ENCODE peak calls at places on chromosomes 7 and 10, in seven cellular contexts. One of them, this sample, is unnamed.
A peak's percentile ranks its signal among the peaks of the same experiment; 100 is the strongest.

GRCh38 chr10:35912615-35913170 is 270.6 kb upstream of the FZD8 start:
- DNase-seq in naive thymus-derived CD4-positive, alpha-beta T cell: no peak
- DNase-seq in HL-60: no peak
- DNase-seq in fibroblast of villous mesenchyme: peak; percentile 90
- DNase-seq in heart left ventricle: no peak
- DNase-seq in Jurkat, Clone E6-1: no peak
- DNase-seq in astrocyte of the spinal cord: peak; percentile 35
- DNase-seq in this sample: no peak

GRCh38 chr7:55112056-55112455 is 93.2 kb downstream of the EGFR start:
- DNase-seq in naive thymus-derived CD4-positive, alpha-beta T cell: no peak
- DNase-seq in astrocyte of the spinal cord: no peak
- DNase-seq in HL-60: no peak
- DNase-seq in Jurkat, Clone E6-1: no peak
- DNase-seq in heart left ventricle: no peak
- DNase-seq in fibroblast of villous mesenchyme: no peak
- DNase-seq in this sample: no peak

GRCh38 chr10:14687340-14687739 is 87.4 kb downstream of the FAM107B start:
- DNase-seq in astrocyte of the spinal cord: no peak
- DNase-seq in Jurkat, Clone E6-1: no peak
- DNase-seq in HL-60: no peak
- DNase-seq in heart left ventricle: no peak
- DNase-seq in naive thymus-derived CD4-positive, alpha-beta T cell: no peak
- DNase-seq in fibroblast of villous mesenchyme: no peak
- DNase-seq in this sample: no peak

GRCh38 chr10:36676321-36677169 is 448.9 kb upstream of the ANKRD30A start:
- DNase-seq in heart left ventricle: no peak
- DNase-seq in astrocyte of the spinal cord: peak; percentile 75
- DNase-seq in fibroblast of villous mesenchyme: peak; percentile 39
- DNase-seq in naive thymus-derived CD4-positive, alpha-beta T cell: no peak
- DNase-seq in Jurkat, Clone E6-1: no peak
- DNase-seq in HL-60: no peak
- DNase-seq in this sample: no peak

GRCh38 chr7:155913311-155913710 is 101.0 kb upstream of the SHH start:
- DNase-seq in heart left ventricle: no peak
- DNase-seq in astrocyte of the spinal cord: no peak
- DNase-seq in Jurkat, Clone E6-1: no peak
- DNase-seq in fibroblast of villous mesenchyme: no peak
- DNase-seq in HL-60: no peak
- DNase-seq in naive thymus-derived CD4-positive, alpha-beta T cell: no peak
- DNase-seq in this sample: no peak

GRCh38 chr10:58440484-58440883 is 55.3 kb downstream of the TFAM start:
- DNase-seq in HL-60: no peak
- DNase-seq in astrocyte of the spinal cord: no peak
- DNase-seq in fibroblast of villous mesenchyme: no peak
- DNase-seq in Jurkat, Clone E6-1: no peak
- DNase-seq in naive thymus-derived CD4-positive, alpha-beta T cell: no peak
- DNase-seq in heart left ventricle: no peak
- DNase-seq in this sample: no peak

GRCh38 chr10:521844-522243 is 167.6 kb downstream of the DIP2C start:
- DNase-seq in HL-60: no peak
- DNase-seq in heart left ventricle: no peak
- DNase-seq in naive thymus-derived CD4-positive, alpha-beta T cell: no peak
- DNase-seq in astrocyte of the spinal cord: no peak
- DNase-seq in Jurkat, Clone E6-1: no peak
- DNase-seq in fibroblast of villous mesenchyme: peak; percentile 23
- DNase-seq in this sample: no peak

GRCh38 chr10:108360187-108360586 is 1195.7 kb upstream of the SORCS1 start:
- DNase-seq in astrocyte of the spinal cord: peak; percentile 55
- DNase-seq in naive thymus-derived CD4-positive, alpha-beta T cell: no peak
- DNase-seq in Jurkat, Clone E6-1: peak; percentile 3
- DNase-seq in HL-60: no peak
- DNase-seq in heart left ventricle: no peak
- DNase-seq in fibroblast of villous mesenchyme: peak; percentile 12
- DNase-seq in this sample: no peak

GRCh38 chr10:51708609-51709008 is 9.2 kb upstream of the CSTF2T start:
- DNase-seq in HL-60: no peak
- DNase-seq in naive thymus-derived CD4-positive, alpha-beta T cell: no peak
- DNase-seq in fibroblast of villous mesenchyme: no peak
- DNase-seq in Jurkat, Clone E6-1: no peak
- DNase-seq in astrocyte of the spinal cord: no peak
- DNase-seq in heart left ventricle: no peak
- DNase-seq in this sample: no peak

GRCh38 chr10:4678023-4678950 is 147.7 kb upstream of the AKR1E2 start:
- DNase-seq in HL-60: no peak
- DNase-seq in fibroblast of villous mesenchyme: peak; percentile 96
- DNase-seq in naive thymus-derived CD4-positive, alpha-beta T cell: no peak
- DNase-seq in heart left ventricle: no peak
- DNase-seq in astrocyte of the spinal cord: peak; percentile 91
- DNase-seq in Jurkat, Clone E6-1: no peak
- DNase-seq in this sample: peak; percentile 18

GRCh38 chr10:63430091-63430998 is 35.4 kb downstream of the JMJD1C start:
- DNase-seq in astrocyte of the spinal cord: peak; percentile 65
- DNase-seq in Jurkat, Clone E6-1: no peak
- DNase-seq in HL-60: no peak
- DNase-seq in heart left ventricle: no peak
- DNase-seq in naive thymus-derived CD4-positive, alpha-beta T cell: no peak
- DNase-seq in fibroblast of villous mesenchyme: peak; percentile 73
- DNase-seq in this sample: no peak

GRCh38 chr10:131163444-131163843 is 148.1 kb downstream of the TCERG1L start:
- DNase-seq in heart left ventricle: no peak
- DNase-seq in naive thymus-derived CD4-positive, alpha-beta T cell: no peak
- DNase-seq in Jurkat, Clone E6-1: peak; percentile 36
- DNase-seq in astrocyte of the spinal cord: no peak
- DNase-seq in HL-60: no peak
- DNase-seq in fibroblast of villous mesenchyme: no peak
- DNase-seq in this sample: no peak

GRCh38 chr10:35572583-35572982 is 32.6 kb upstream of the GJD4 start:
- DNase-seq in astrocyte of the spinal cord: no peak
- DNase-seq in Jurkat, Clone E6-1: no peak
- DNase-seq in heart left ventricle: no peak
- DNase-seq in naive thymus-derived CD4-positive, alpha-beta T cell: no peak
- DNase-seq in HL-60: no peak
- DNase-seq in fibroblast of villous mesenchyme: no peak
- DNase-seq in this sample: no peak

GRCh38 chr10:3538291-3538849 is 246.6 kb downstream of the KLF6 start:
- DNase-seq in naive thymus-derived CD4-positive, alpha-beta T cell: no peak
- DNase-seq in astrocyte of the spinal cord: no peak
- DNase-seq in fibroblast of villous mesenchyme: peak; percentile 42
- DNase-seq in heart left ventricle: no peak
- DNase-seq in Jurkat, Clone E6-1: no peak
- DNase-seq in HL-60: no peak
- DNase-seq in this sample: no peak

GRCh38 chr7:105932835-105933477 is 30.1 kb upstream of the CDHR3 start:
- DNase-seq in fibroblast of villous mesenchyme: peak; percentile 77
- DNase-seq in Jurkat, Clone E6-1: no peak
- DNase-seq in HL-60: no peak
- DNase-seq in astrocyte of the spinal cord: peak; percentile 77
- DNase-seq in naive thymus-derived CD4-positive, alpha-beta T cell: no peak
- DNase-seq in heart left ventricle: no peak
- DNase-seq in this sample: peak; percentile 16

GRCh38 chr7:84637568-84638338 is 443.2 kb upstream of the SEMA3A start:
- DNase-seq in fibroblast of villous mesenchyme: peak; percentile 50
- DNase-seq in astrocyte of the spinal cord: peak; percentile 86
- DNase-seq in HL-60: no peak
- DNase-seq in naive thymus-derived CD4-positive, alpha-beta T cell: no peak
- DNase-seq in Jurkat, Clone E6-1: no peak
- DNase-seq in heart left ventricle: peak; percentile 12
- DNase-seq in this sample: no peak

GRCh38 chr7:106604974-106605373 is 56.0 kb downstream of the CCDC71L start:
- DNase-seq in astrocyte of the spinal cord: no peak
- DNase-seq in HL-60: no peak
- DNase-seq in fibroblast of villous mesenchyme: no peak
- DNase-seq in heart left ventricle: no peak
- DNase-seq in naive thymus-derived CD4-positive, alpha-beta T cell: no peak
- DNase-seq in Jurkat, Clone E6-1: no peak
- DNase-seq in this sample: no peak

GRCh38 chr10:11454160-11454559 is 157.3 kb downstream of the USP6NL start:
- DNase-seq in Jurkat, Clone E6-1: no peak
- DNase-seq in astrocyte of the spinal cord: no peak
- DNase-seq in HL-60: no peak
- DNase-seq in naive thymus-derived CD4-positive, alpha-beta T cell: no peak
- DNase-seq in heart left ventricle: no peak
- DNase-seq in fibroblast of villous mesenchyme: no peak
- DNase-seq in this sample: no peak

GRCh38 chr10:108789911-108790310 is 1133.4 kb downstream of the XPNPEP1 start:
- DNase-seq in naive thymus-derived CD4-positive, alpha-beta T cell: no peak
- DNase-seq in HL-60: no peak
- DNase-seq in Jurkat, Clone E6-1: no peak
- DNase-seq in fibroblast of villous mesenchyme: no peak
- DNase-seq in heart left ventricle: no peak
- DNase-seq in astrocyte of the spinal cord: peak; percentile 71
- DNase-seq in this sample: no peak

GRCh38 chr7:20158684-20159083 is 58.5 kb downstream of the MACC1 start:
- DNase-seq in astrocyte of the spinal cord: peak; percentile 37
- DNase-seq in fibroblast of villous mesenchyme: peak; percentile 21
- DNase-seq in naive thymus-derived CD4-positive, alpha-beta T cell: no peak
- DNase-seq in heart left ventricle: no peak
- DNase-seq in Jurkat, Clone E6-1: no peak
- DNase-seq in HL-60: no peak
- DNase-seq in this sample: no peak

DNA sequence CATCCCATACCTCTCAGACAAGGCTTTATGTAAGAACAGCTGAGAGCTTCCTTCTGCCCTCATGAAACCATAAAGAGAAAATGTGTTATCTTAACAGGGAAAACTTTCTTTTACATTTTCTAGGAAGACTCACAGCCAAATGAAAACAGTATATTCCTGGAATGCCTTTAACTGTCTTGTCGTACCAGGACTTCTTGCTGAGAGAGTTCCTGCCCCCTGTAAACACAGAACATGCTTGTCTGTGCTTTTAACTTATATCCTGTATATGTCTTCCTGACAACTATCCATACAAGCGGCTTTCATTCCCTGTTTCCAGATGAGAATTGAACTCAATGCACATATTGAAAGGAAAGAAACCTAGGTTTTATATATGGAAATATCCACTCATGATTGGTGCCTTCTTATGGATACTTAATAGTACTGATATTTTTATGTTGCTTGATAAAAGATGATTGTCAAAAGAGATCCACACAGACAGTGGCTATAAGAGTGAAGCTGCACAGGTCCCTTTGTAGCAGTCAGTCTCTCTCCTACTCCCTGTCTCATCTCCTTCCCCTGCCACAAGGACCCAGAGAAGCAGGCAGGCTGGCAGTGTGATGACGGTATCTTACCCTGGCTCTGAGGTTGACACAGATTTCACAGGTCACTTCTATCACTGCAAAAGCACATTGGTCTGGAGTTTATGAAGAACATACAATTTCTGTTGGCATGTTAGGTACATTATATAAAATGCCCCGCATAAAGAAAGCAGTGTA is 64.6 kb upstream of the AHR start:
- DNase-seq in heart left ventricle: no peak
- DNase-seq in astrocyte of the spinal cord: peak; percentile 44
- DNase-seq in HL-60: peak; percentile 15
- DNase-seq in fibroblast of villous mesenchyme: peak; percentile 61
- DNase-seq in naive thymus-derived CD4-positive, alpha-beta T cell: no peak
- DNase-seq in Jurkat, Clone E6-1: peak; percentile 14
- DNase-seq in this sample: no peak
- H3K4me3 ChIP-seq in heart left ventricle: peak overlapping the region; percentile 11
- H3K4me3 ChIP-seq in astrocyte of the spinal cord: no peak overlapping the region
- H3K4me3 ChIP-seq in HL-60: no peak overlapping the region
- H3K4me3 ChIP-seq in fibroblast of villous mesenchyme: no peak overlapping the region
- H3K4me3 ChIP-seq in naive thymus-derived CD4-positive, alpha-beta T cell: peak overlapping the region; percentile 47
- H3K4me3 ChIP-seq in Jurkat, Clone E6-1: no peak overlapping the region
- H3K4me3 ChIP-seq in this sample: no peak overlapping the region

DNA sequence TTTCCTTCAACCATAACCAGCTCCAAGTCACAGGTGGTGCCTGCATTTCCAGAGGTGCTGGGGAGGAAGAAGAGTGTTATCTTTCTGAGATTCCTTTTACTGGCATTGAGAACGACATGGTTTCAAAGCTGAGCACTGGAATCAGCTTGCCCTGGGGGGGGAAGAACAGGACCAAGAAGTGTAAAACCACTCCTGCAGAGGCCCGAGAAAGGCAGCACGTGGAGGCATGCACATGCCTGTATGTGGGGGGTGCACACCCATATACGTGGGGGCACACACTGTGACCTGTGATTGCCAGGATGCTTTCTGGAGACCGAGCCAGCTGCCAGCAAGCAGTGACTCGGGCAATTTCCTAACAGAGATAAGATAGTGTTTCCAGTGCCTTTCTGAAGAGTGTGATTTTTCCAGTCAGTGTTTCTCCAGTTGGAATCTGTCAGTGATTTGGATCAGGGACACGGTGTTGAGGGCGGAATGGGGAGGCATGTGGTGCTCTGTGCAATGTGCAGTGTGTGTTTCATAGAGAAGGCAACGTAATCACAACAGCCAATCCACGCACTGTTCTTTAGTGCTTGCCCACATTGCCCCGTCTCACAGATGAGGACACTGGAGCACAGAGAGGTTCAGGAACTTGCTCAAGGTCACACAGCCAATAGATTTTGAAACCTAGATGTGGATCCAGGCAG is 4.2 kb downstream of the LRRC27 start:
- DNase-seq in heart left ventricle: no peak
- DNase-seq in fibroblast of villous mesenchyme: peak; percentile 75
- DNase-seq in astrocyte of the spinal cord: no peak
- DNase-seq in naive thymus-derived CD4-positive, alpha-beta T cell: no peak
- DNase-seq in Jurkat, Clone E6-1: no peak
- DNase-seq in HL-60: no peak
- DNase-seq in this sample: no peak
- H3K4me3 ChIP-seq in heart left ventricle: peak overlapping the region; percentile 57
- H3K4me3 ChIP-seq in fibroblast of villous mesenchyme: no peak overlapping the region
- H3K4me3 ChIP-seq in astrocyte of the spinal cord: no peak overlapping the region
- H3K4me3 ChIP-seq in naive thymus-derived CD4-positive, alpha-beta T cell: no peak overlapping the region
- H3K4me3 ChIP-seq in Jurkat, Clone E6-1: no peak overlapping the region
- H3K4me3 ChIP-seq in HL-60: no peak overlapping the region
- H3K4me3 ChIP-seq in this sample: no peak overlapping the region

DNA sequence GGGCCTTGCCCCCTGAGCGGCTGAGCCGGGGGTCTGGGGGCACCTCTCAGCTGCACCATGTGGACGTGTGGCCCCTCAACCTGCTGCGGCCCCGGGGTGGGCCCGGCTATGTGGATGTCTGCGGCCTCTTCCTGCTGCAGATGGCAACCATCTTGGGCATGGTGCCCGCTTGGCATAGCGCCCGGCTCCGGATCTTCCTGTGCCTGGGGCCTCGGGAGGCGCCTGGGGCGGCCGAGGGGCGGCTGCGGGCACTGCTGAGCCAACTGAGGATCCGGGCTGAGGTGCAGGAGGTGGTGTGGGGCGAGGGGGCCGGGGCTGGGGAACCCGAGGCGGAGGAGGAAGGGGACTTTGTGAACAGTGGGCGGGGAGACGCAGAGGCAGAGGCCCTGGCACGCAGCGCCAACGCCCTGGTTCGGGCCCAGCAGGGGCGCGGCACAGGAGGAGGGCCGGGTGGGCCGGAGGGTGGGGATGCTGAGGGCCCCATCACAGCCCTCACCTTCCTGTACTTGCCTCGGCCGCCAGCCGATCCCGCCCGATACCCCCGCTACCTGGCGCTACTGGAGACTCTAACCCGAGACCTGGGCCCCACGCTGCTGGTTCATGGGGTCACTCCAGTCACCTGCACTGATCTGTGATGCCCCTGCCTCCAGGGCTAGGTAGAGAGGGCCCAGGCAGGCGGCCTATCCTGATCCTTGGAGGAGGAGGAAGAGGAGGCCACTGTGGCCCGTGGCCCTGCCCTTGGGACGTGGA is 1.0 kb upstream of the TRIP6 start:
- DNase-seq in astrocyte of the spinal cord: peak; percentile 50
- DNase-seq in naive thymus-derived CD4-positive, alpha-beta T cell: peak; percentile 33
- DNase-seq in fibroblast of villous mesenchyme: no peak
- DNase-seq in HL-60: no peak
- DNase-seq in heart left ventricle: peak; percentile 69
- DNase-seq in Jurkat, Clone E6-1: no peak
- DNase-seq in this sample: peak; percentile 86
- H3K4me3 ChIP-seq in astrocyte of the spinal cord: no peak overlapping the region
- H3K4me3 ChIP-seq in naive thymus-derived CD4-positive, alpha-beta T cell: peak overlapping the region; percentile 46
- H3K4me3 ChIP-seq in fibroblast of villous mesenchyme: no peak overlapping the region
- H3K4me3 ChIP-seq in HL-60: no peak overlapping the region
- H3K4me3 ChIP-seq in heart left ventricle: peak overlapping the region; percentile 86
- H3K4me3 ChIP-seq in Jurkat, Clone E6-1: no peak overlapping the region
- H3K4me3 ChIP-seq in this sample: peak overlapping the region; percentile 69

GRCh38 chr10:8137726-8138125 is 83.2 kb downstream of the GATA3 start:
- DNase-seq in HL-60: peak; percentile 11
- DNase-seq in heart left ventricle: no peak
- DNase-seq in astrocyte of the spinal cord: no peak
- DNase-seq in fibroblast of villous mesenchyme: no peak
- DNase-seq in naive thymus-derived CD4-positive, alpha-beta T cell: no peak
- DNase-seq in Jurkat, Clone E6-1: no peak
- DNase-seq in this sample: no peak
- H3K4me3 ChIP-seq in HL-60: no peak overlapping the region
- H3K4me3 ChIP-seq in heart left ventricle: no peak overlapping the region
- H3K4me3 ChIP-seq in astrocyte of the spinal cord: no peak overlapping the region
- H3K4me3 ChIP-seq in fibroblast of villous mesenchyme: no peak overlapping the region
- H3K4me3 ChIP-seq in naive thymus-derived CD4-positive, alpha-beta T cell: peak overlapping the region; percentile 63
- H3K4me3 ChIP-seq in Jurkat, Clone E6-1: no peak overlapping the region
- H3K4me3 ChIP-seq in this sample: no peak overlapping the region